ENCODE peak calls at places on chromosomes 11 and 22, in seven cellular contexts. D, C, U, Y, I, A and H are unnamed samples.

GRCh38 chr11:47928426-47928825 is 51.9 kb upstream of the PTPRJ start:
- DNase-seq in D (no peak), C (no peak), U (no peak), Y (no peak), I (no peak), A (no peak), H (no peak)

GRCh38 chr22:46829140-46829891 is 66.9 kb downstream of the TBC1D22A start:
- DNase-seq in D (peak), C (peak), U (peak), Y (peak), I (no peak), A (peak), H (peak)

GRCh38 chr11:69003301-69003865 is 9.7 kb downstream of the MRGPRF start:
- DNase-seq in D (no peak), C (no peak), U (no peak), Y (no peak), I (no peak), A (no peak), H (no peak)

GRCh38 chr11:112388496-112388895 is 127.8 kb upstream of the PLET1 start:
- DNase-seq in D (no peak), C (no peak), U (no peak), Y (no peak), I (no peak), A (no peak), H (no peak)

GRCh38 chr11:27395556-27396258 is 32.7 kb upstream of the CCDC34 start:
- DNase-seq in D (peak), C (no peak), U (peak), Y (peak), I (no peak), A (peak), H (peak)

GRCh38 chr11:114738954-114739353 is 60.6 kb downstream of the NXPE2 start:
- DNase-seq in D (peak), C (peak), U (peak), Y (peak), I (no peak), A (peak), H (no peak)

GRCh38 chr22:27107824-27108223 is 450.4 kb downstream of the MIAT start:
- DNase-seq in D (peak), C (peak), U (peak), Y (no peak), I (peak), A (peak), H (peak)

GRCh38 chr22:24548812-24549211 is 6.1 kb downstream of the GUCD1 start:
- DNase-seq in D (no peak), C (no peak), U (no peak), Y (no peak), I (no peak), A (no peak), H (no peak)

GRCh38 chr11:61041755-61042518 is 60.4 kb upstream of the CD5 start:
- DNase-seq in D (peak), C (peak), U (peak), Y (no peak), I (peak), A (peak), H (no peak)

GRCh38 chr11:104332110-104332509 is 168.2 kb upstream of the PDGFD start:
- DNase-seq in D (peak), C (no peak), U (no peak), Y (no peak), I (no peak), A (no peak), H (no peak)

GRCh38 chr11:69971741-69972140 is 106.4 kb upstream of the ANO1 start:
- DNase-seq in D (no peak), C (no peak), U (no peak), Y (no peak), I (no peak), A (no peak), H (no peak)

GRCh38 chr11:49432242-49432848 is 223.9 kb upstream of the FOLH1 start:
- DNase-seq in D (no peak), C (no peak), U (no peak), Y (no peak), I (no peak), A (no peak), H (no peak)

GRCh38 chr11:75443043-75443442 is 10.0 kb upstream of the KLHL35 start:
- DNase-seq in D (no peak), C (no peak), U (no peak), Y (no peak), I (no peak), A (no peak), H (no peak)

GRCh38 chr11:48101958-48102357 is 114.7 kb upstream of the OR4B1 start:
- DNase-seq in D (no peak), C (no peak), U (no peak), Y (no peak), I (no peak), A (no peak), H (no peak)

DNA sequence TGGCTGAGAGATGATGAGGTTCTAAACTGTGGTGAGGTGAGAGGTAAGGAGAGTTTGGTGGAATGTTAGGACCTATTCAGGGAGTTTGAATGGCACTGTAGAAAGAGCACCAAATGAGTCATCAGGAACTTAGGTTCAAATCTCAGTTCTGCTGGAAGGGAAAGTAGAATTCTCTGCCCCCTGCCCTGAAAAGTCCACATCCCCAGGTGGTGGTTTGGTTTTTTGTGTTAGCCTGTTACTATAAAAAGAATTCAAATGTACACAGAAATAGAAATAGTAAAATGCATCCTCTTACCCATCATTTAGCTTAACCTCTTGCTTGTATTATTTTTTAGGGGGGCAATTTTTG is 20.2 kb downstream of the PPFIBP2 start:
- DNase-seq in D (no peak), C (no peak), U (no peak), Y (no peak), I (no peak), A (no peak), H (no peak)
- H3K4me3 ChIP-seq in D (no peak), C (no peak), U (no peak), Y (no peak), I (no peak), A (no peak), H (no peak)

DNA sequence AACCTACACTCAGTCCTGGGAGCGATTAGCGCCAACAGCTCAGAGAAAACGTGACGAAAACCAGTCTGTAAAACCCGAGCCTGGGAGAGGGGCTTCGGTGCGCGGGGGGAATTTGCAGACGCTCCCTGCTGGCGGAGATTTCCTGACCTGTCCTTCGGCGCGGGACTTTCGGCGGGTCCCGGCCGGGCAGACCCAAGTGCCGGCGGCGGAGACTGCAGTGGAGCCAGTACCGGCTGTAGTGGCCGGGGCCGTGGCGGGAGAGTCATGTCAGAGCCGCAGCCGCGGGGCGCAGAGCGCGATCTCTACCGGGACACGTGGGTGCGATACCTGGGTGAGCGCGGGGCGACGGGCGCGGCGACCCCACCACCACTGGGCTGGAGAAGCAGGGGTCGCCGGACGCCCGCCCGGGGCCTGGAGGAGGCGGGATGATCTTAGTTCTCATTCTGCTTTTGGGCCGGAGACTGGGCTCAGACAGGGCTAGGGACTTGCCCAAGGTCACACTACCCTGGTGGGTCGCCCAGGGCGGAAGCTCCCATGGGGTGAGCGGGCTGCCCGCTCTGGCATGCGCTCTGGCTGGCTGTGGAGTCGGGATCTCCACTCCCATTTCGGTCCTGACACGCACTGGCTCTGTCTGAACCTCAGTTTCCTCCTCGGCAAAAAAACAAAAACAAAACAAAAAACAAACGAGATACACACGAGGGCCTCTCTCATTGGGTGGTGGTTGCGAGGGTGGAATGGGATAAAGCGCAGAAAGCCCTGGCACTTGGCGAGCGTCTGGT is at the start of gene MTFP1:
- DNase-seq in D (peak), C (peak), U (peak), Y (no peak), I (peak), A (peak), H (no peak)
- TF ChIP-seq CTCF in D (no peak), C (no peak), U (no peak), Y (peak), I (no peak), A (no peak), H (peak)

GRCh38 chr11:4578624-4579023 is 2.9 kb upstream of the OR52I2 start:
- DNase-seq in D (no peak), C (no peak), U (no peak), Y (no peak), I (no peak), A (no peak), H (no peak)
- H3K4me3 ChIP-seq in D (no peak), C (no peak), U (no peak), Y (no peak), I (no peak), A (no peak), H (no peak)

GRCh38 chr11:11157201-11157600 is 195.8 kb downstream of the CSNK2A3 start:
- DNase-seq in D (peak), C (peak), U (no peak), Y (no peak), I (no peak), A (peak), H (no peak)
- TF ChIP-seq CTCF in D (peak), C (peak), U (peak), Y (peak), I (peak), A (peak), H (peak)

GRCh38 chr11:9506489-9507343 is 45.9 kb downstream of the ZNF143 start:
- DNase-seq in D (peak), C (peak), U (peak), Y (peak), I (peak), A (peak), H (peak)
- H3K4me3 ChIP-seq in D (no peak), C (no peak), U (no peak), Y (no peak), I (no peak), A (no peak), H (no peak)

GRCh38 chr11:18204771-18205170 is 31.8 kb downstream of the SAA4 start:
- DNase-seq in D (no peak), C (no peak), U (no peak), Y (no peak), I (no peak), A (no peak), H (no peak)

GRCh38 chr11:18209058-18209457 is 27.5 kb downstream of the SAA4 start:
- DNase-seq in D (no peak), C (no peak), U (no peak), Y (no peak), I (no peak), A (no peak), H (no peak)

GRCh38 chr11:18204220-18204619 is 31.6 kb downstream of the MRGPRX4 start:
- DNase-seq in D (no peak), C (no peak), U (no peak), Y (no peak), I (no peak), A (no peak), H (no peak)

GRCh38 chr11:18203723-18204122 is 31.1 kb downstream of the MRGPRX4 start:
- DNase-seq in D (peak), C (peak), U (no peak), Y (no peak), I (no peak), A (peak), H (no peak)
- TF ChIP-seq CTCF in D (peak), C (peak), U (peak), Y (peak), I (peak), A (peak), H (peak)

DNA sequence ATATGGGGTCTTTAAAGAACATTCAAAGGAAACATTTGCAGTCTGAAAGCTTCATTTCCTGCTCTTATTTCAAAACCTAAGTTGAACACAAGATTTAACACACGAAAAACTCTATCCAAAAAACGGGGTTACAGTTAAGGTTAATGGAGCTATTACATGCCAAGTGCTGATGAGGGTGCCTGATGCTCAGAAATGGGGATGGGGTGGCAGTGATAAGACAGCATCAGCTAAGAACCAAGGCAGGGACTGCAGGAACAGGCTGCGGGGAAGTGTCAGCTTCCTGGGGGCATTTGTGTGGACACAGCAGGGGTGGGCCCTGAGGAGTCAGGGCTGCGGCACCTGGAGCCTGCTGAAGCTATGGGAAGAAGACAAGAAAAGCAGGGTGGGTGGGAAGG is 12.2 kb downstream of the DGCR2 start:
- DNase-seq in D (no peak), C (no peak), U (no peak), Y (no peak), I (no peak), A (no peak), H (no peak)
- H3K4me3 ChIP-seq in D (no peak), C (no peak), U (no peak), Y (no peak), I (no peak), A (no peak), H (no peak)

GRCh38 chr11:975824-976223 is 50.2 kb downstream of the AP2A2 start:
- DNase-seq in D (no peak), C (peak), U (peak), Y (peak), I (no peak), A (peak), H (no peak)
- TF ChIP-seq CTCF in D (peak), C (peak), U (peak), Y (peak), I (no peak), A (peak), H (peak)

GRCh38 chr11:43580735-43581369 is 99.7 kb upstream of the HSD17B12 start:
- DNase-seq in D (no peak), C (no peak), U (no peak), Y (no peak), I (no peak), A (no peak), H (no peak)
- H3K4me3 ChIP-seq in D (no peak), C (peak), U (peak), Y (peak), I (peak), A (peak), H (peak)

GRCh38 chr11:67631427-67631826 is 1.7 kb upstream of the NUDT8 start:
- DNase-seq in D (no peak), C (no peak), U (no peak), Y (no peak), I (no peak), A (no peak), H (no peak)

GRCh38 chr11:67632982-67633755 is 3.4 kb upstream of the NUDT8 start:
- DNase-seq in D (no peak), C (no peak), U (no peak), Y (no peak), I (no peak), A (no peak), H (no peak)

GRCh38 chr11:67630943-67631331 is 1.2 kb upstream of the NUDT8 start:
- DNase-seq in D (no peak), C (no peak), U (no peak), Y (no peak), I (no peak), A (no peak), H (no peak)

GRCh38 chr11:67631853-67632174 is 2.1 kb upstream of the NUDT8 start:
- DNase-seq in D (no peak), C (no peak), U (no peak), Y (no peak), I (no peak), A (no peak), H (no peak)

DNA sequence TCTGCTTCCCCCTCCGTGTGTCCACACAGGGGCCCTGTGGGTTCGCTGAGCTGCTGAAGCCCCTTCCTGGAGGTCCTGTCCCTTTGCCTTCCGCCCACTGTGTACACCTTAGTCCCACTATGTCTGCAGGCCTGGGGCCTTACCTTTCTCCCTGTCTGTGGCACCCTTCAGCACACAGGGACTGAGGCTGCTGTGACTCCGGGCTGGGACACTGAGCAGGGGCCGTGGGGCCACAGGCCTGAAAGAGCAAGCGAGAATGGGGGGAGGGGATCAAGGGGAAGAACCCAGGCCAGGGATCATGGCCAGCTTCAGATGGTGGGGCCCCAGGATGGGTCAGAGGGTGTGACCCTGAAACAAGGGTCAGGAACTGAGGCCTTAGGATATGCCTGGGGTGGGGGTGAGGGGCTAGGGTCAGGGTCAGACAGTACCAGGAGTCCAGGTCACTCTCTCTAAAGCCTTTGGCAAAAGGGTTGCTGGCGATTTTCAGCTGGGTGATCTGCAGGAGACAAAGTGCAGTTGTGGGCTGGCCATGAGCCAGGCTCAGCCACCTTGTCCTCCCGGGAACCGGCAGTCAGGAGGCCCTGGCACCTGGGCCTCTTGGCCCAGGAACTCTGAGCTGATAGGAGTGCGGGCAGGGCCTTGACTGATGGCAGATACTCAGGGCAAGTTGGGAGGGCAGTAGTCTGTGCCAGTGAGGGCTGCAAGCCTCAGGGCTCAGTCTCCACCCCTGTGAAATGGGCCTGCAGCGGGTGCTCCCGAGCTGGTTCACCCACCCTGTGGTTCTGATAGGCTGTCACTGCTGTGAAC is 2.6 kb upstream of the NUDT8 start:
- DNase-seq in D (peak), C (no peak), U (no peak), Y (no peak), I (peak), A (no peak), H (no peak)
- TF ChIP-seq CTCF in D (no peak), C (no peak), U (no peak), Y (no peak), I (no peak), A (no peak), H (no peak)